ENCODE peak calls at places on chromosome 2, in four cellular contexts. X is brain microvascular endothelial cell, Q is memory B cell, G is SW 1271. P is an unnamed sample.

GRCh38 chr2:113791697-113792590 is 35.5 kb upstream of the SLC35F5 start:
- DNase-seq in Q (no peak), X (peak), G (no peak), P (no peak)

GRCh38 chr2:10810175-10811161 is 2.1 kb downstream of the PDIA6 start:
- DNase-seq in Q (no peak), G (no peak), X (no peak), P (peak)

GRCh38 chr2:23390152-23390551 is 5.2 kb downstream of the KLHL29 start:
- DNase-seq in X (no peak), G (no peak), Q (no peak), P (no peak)

GRCh38 chr2:222569826-222570225 is 86.1 kb downstream of the FARSB start:
- DNase-seq in Q (no peak), X (no peak), G (no peak), P (no peak)

GRCh38 chr2:220192994-220193753 is 565.7 kb downstream of the SLC4A3 start:
- DNase-seq in G (no peak), X (peak), Q (no peak), P (no peak)

GRCh38 chr2:133506962-133507361 is 61.3 kb downstream of the NCKAP5 start:
- DNase-seq in Q (no peak), G (no peak), X (no peak), P (no peak)

GRCh38 chr2:240137596-240138274 is 1.6 kb upstream of the COPS9 start:
- DNase-seq in G (no peak), X (no peak), Q (no peak), P (no peak)

GRCh38 chr2:203708846-203709815 is 2.7 kb downstream of the CD28 start:
- DNase-seq in X (no peak), G (no peak), Q (no peak), P (no peak)

GRCh38 chr2:130264501-130264900 is 66.3 kb upstream of the TUBA3E start:
- DNase-seq in Q (no peak), G (no peak), X (no peak), P (no peak)

GRCh38 chr2:30108851-30109250 is 38.0 kb upstream of the YPEL5 start:
- DNase-seq in G (no peak), X (no peak), Q (no peak), P (no peak)

GRCh38 chr2:120958623-120959366 is 223.1 kb downstream of the GLI2 start:
- DNase-seq in X (no peak), G (no peak), Q (no peak), P (no peak)

GRCh38 chr2:176138526-176139169 is 9.1 kb downstream of the HOXD8 start:
- DNase-seq in Q (no peak), G (no peak), X (no peak), P (peak)

GRCh38 chr2:144550084-144550483 is 30.2 kb upstream of the ZEB2 start:
- DNase-seq in G (no peak), Q (no peak), X (no peak), P (no peak)

GRCh38 chr2:105597831-105598293 is 146.8 kb upstream of the NCK2 start:
- DNase-seq in G (no peak), X (no peak), Q (no peak), P (no peak)

GRCh38 chr2:241620419-241620769 is 16.6 kb downstream of the THAP4 start:
- DNase-seq in Q (no peak), G (no peak), X (peak), P (no peak)

GRCh38 chr2:239669899-239670460 is 269.2 kb upstream of the HDAC4 start:
- DNase-seq in Q (no peak), X (no peak), G (no peak), P (no peak)

GRCh38 chr2:193267496-193268002 is 1072.8 kb upstream of the TMEFF2 start:
- DNase-seq in G (no peak), Q (no peak), X (no peak), P (no peak)

GRCh38 chr2:31401580-31401979 is 13.0 kb downstream of the XDH start:
- DNase-seq in Q (no peak), X (peak), G (peak), P (no peak)

GRCh38 chr2:71926098-71926466 is 221.6 kb downstream of the CYP26B1 start:
- DNase-seq in G (no peak), Q (no peak), X (no peak), P (no peak)

GRCh38 chr2:18194161-18194560 is 315.7 kb downstream of the KCNS3 start:
- DNase-seq in X (no peak), G (no peak), Q (no peak), P (no peak)

GRCh38 chr2:104664672-104665071 is 189.2 kb upstream of the POU3F3 start:
- DNase-seq in Q (no peak), X (no peak), G (no peak), P (no peak)

GRCh38 chr2:106638043-106638442 is 150.9 kb downstream of the CD8B2 start:
- DNase-seq in Q (no peak), G (no peak), X (no peak), P (no peak)

GRCh38 chr2:45957533-45958227 is 306.2 kb downstream of the PRKCE start:
- DNase-seq in G (no peak), X (no peak), Q (no peak), P (no peak)

GRCh38 chr2:28387082-28387960 is 5.3 kb upstream of the FOSL2 start:
- DNase-seq in X (no peak), G (peak), Q (no peak), P (no peak)

GRCh38 chr2:150495993-150496627 is 8.6 kb upstream of the RND3 start:
- DNase-seq in Q (no peak), X (peak), G (no peak), P (no peak)

GRCh38 chr2:67600946-67601345 is 203.8 kb downstream of the ETAA1 start:
- DNase-seq in Q (no peak), X (peak), G (no peak), P (no peak)

GRCh38 chr2:111673526-111673925 is 210.5 kb downstream of the ANAPC1 start:
- DNase-seq in Q (no peak), X (no peak), G (no peak), P (no peak)

GRCh38 chr2:153213022-153213421 is 265.5 kb downstream of the RPRM start:
- DNase-seq in G (no peak), X (no peak), Q (no peak), P (no peak)

GRCh38 chr2:60496475-60496874 is 57.0 kb downstream of the BCL11A start:
- DNase-seq in Q (no peak), G (no peak), X (no peak), P (no peak)

GRCh38 chr2:10452334-10452733 is 4.2 kb upstream of the ODC1 start:
- DNase-seq in Q (no peak), X (peak), G (peak), P (peak)

GRCh38 chr2:68594674-68595492 is 48.5 kb upstream of the PROKR1 start:
- DNase-seq in Q (peak), X (peak), G (no peak), P (no peak)